ENCODE peak calls at places on chromosomes 5 and 9, in nine cellular contexts. D is left ventricle myocardium inferior, F is MM.1S, E is dorsolateral prefrontal cortex, C is WERI-Rb-1, V is HFF-Myc, P is body of pancreas, J is GM12865, W is choroid plexus epithelial cell. Z is an unnamed sample.

GRCh38 chr9:113150670-113151591 is at the start of gene SLC31A2:
- DNase-seq in C (peak), E (peak), F (peak), J (peak), P (peak), D (peak), V (peak), W (peak), Z (peak)

GRCh38 chr9:7121664-7122063 is 363.9 kb downstream of the KDM4C start:
- DNase-seq in E (no peak), D (no peak), P (no peak), V (no peak), W (no peak), C (no peak), J (no peak), F (no peak), Z (no peak)

GRCh38 chr9:71748280-71748743 is 20.0 kb downstream of the CEMIP2 start:
- DNase-seq in P (no peak), V (peak), C (no peak), J (no peak), W (peak), E (no peak), F (no peak), D (no peak), Z (no peak)

GRCh38 chr9:132609829-132610228 is 27.4 kb downstream of the BARHL1 start:
- DNase-seq in E (no peak), P (no peak), J (no peak), W (peak), F (no peak), D (no peak), V (peak), C (no peak), Z (no peak)

GRCh38 chr9:131627846-131628820 is 82.8 kb downstream of the PRRT1B start:
- DNase-seq in C (peak), W (peak), J (peak), E (no peak), D (no peak), F (no peak), P (peak), V (no peak), Z (no peak)

GRCh38 chr5:162068412-162068811 is 839 bp downstream of the GABRG2 start:
- DNase-seq in F (peak), E (peak), P (peak), V (no peak), J (peak), W (peak), D (no peak), C (no peak), Z (peak)

GRCh38 chr9:118568704-118569103 is 800.5 kb downstream of the BRINP1 start:
- DNase-seq in W (no peak), D (no peak), J (no peak), V (no peak), E (no peak), F (no peak), P (no peak), C (no peak), Z (no peak)

GRCh38 chr5:137735531-137736284 is at the start of gene KLHL3:
- DNase-seq in P (peak), J (peak), F (peak), D (peak), C (peak), E (peak), V (no peak), W (peak), Z (peak)

GRCh38 chr9:87659534-87660419 is 66.1 kb upstream of the CTSL start:
- DNase-seq in W (no peak), V (no peak), E (no peak), P (no peak), D (no peak), C (no peak), F (no peak), J (no peak), Z (no peak)

GRCh38 chr5:73393606-73394489 is 54.7 kb downstream of the FOXD1 start:
- DNase-seq in E (no peak), P (no peak), V (no peak), D (no peak), F (no peak), C (no peak), W (peak), J (no peak), Z (no peak)

GRCh38 chr9:82991684-82992083 is 71.3 kb downstream of the RASEF start:
- DNase-seq in F (no peak), C (no peak), J (no peak), E (no peak), P (no peak), V (peak), W (peak), D (no peak), Z (no peak)

GRCh38 chr5:149895416-149896345 is 48.9 kb downstream of the PDE6A start:
- DNase-seq in E (no peak), D (no peak), P (no peak), F (no peak), J (no peak), C (no peak), V (no peak), W (peak), Z (no peak)

GRCh38 chr5:127013407-127013806 is 17.0 kb downstream of the MARCHF3 start:
- DNase-seq in F (no peak), C (no peak), J (no peak), P (no peak), E (no peak), W (no peak), V (no peak), D (no peak), Z (no peak)

GRCh38 chr5:154086123-154086522 is 47.4 kb downstream of the MFAP3 start:
- DNase-seq in C (peak), D (no peak), W (no peak), J (no peak), E (no peak), V (no peak), P (no peak), F (no peak), Z (no peak)

GRCh38 chr5:151239237-151239861 is 13.6 kb upstream of the GM2A start:
- DNase-seq in V (no peak), W (peak), F (peak), P (peak), D (peak), C (peak), J (peak), E (peak), Z (peak)

GRCh38 chr5:95935553-95936100 is 26.0 kb downstream of the ELL2 start:
- DNase-seq in D (no peak), E (no peak), V (no peak), W (no peak), C (no peak), J (no peak), P (no peak), F (no peak), Z (no peak)

GRCh38 chr5:143896981-143897380 is 85.0 kb downstream of the HMHB1 start:
- DNase-seq in V (no peak), E (no peak), C (no peak), D (no peak), P (no peak), W (peak), F (no peak), J (no peak), Z (no peak)

GRCh38 chr5:67908145-67908765 is 307.3 kb upstream of the PIK3R1 start:
- DNase-seq in F (no peak), V (no peak), C (no peak), D (peak), J (peak), P (no peak), W (no peak), E (no peak), Z (no peak)

GRCh38 chr5:156103116-156103860 is 223.7 kb upstream of the SGCD start:
- DNase-seq in W (no peak), V (no peak), J (no peak), P (no peak), C (no peak), D (no peak), E (no peak), F (no peak), Z (no peak)

GRCh38 chr5:149588947-149589346 is 7.6 kb downstream of the ARHGEF37 start:
- DNase-seq in W (no peak), P (no peak), F (no peak), J (no peak), E (no peak), D (no peak), V (no peak), C (no peak), Z (no peak)

GRCh38 chr5:143680672-143681259 is 131.2 kb upstream of the HMHB1 start:
- DNase-seq in J (no peak), C (no peak), W (no peak), D (no peak), V (no peak), F (no peak), E (no peak), P (no peak), Z (no peak)

GRCh38 chr5:93622240-93622885 is 39.3 kb downstream of the NR2F1 start:
- DNase-seq in E (no peak), F (no peak), W (peak), C (no peak), D (no peak), P (no peak), J (peak), V (no peak), Z (no peak)

GRCh38 chr5:141558150-141558549 is 60.6 kb downstream of the DIAPH1 start:
- DNase-seq in E (no peak), C (no peak), D (no peak), V (no peak), W (peak), P (no peak), F (no peak), J (no peak), Z (no peak)

GRCh38 chr5:141557681-141558136 is 61.1 kb downstream of the DIAPH1 start:
- DNase-seq in F (peak), P (peak), J (peak), D (peak), V (peak), W (peak), E (peak), C (peak), Z (peak)

GRCh38 chr5:141559481-141559880 is 59.3 kb downstream of the DIAPH1 start:
- DNase-seq in P (no peak), W (peak), C (no peak), D (no peak), F (no peak), J (no peak), E (no peak), V (no peak), Z (no peak)

GRCh38 chr5:141560141-141560540 is 58.7 kb downstream of the DIAPH1 start:
- DNase-seq in D (no peak), J (no peak), F (no peak), V (no peak), P (peak), C (no peak), W (peak), E (no peak), Z (no peak)

DNA sequence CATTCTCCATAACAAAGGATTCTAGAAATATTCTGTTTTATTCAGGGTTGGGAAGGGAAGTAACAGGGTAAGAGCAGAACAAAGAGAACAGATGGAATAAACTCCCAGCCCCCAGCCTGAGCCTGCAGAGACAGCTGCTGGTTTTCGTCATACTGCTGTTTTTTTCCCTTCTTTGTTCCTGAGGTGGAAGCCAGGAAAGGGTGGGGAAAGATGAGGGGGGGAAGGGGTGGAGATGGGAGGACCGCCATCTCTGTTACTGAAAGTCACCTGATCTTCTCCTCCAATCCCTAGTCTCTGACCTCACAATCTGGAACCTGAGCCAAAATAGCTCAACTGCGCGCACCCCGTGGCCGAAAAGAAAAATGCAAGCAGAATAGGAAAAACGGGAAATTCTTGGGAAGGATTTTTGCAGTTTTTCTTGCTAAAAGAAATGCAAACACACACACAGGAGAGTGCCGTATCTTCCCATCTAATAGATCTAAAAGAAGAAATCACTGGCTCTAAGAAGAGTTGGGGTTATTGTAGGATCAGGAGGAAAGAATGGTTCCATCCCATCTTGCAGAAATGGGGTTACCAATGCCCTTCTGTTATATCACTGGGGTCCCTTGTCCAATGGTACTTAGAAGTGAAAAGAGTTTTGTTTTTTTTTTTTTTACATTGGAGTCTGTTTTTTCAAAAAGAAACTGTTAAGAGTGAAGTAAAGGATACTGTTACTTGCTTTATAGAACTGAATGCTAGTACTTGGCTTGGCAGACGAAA is 57.9 kb downstream of the DIAPH1 start:
- DNase-seq in V (peak), C (peak), E (peak), P (peak), W (peak), D (peak), F (no peak), J (no peak), Z (peak)
- TF ChIP-seq CTCF in V (peak), C (peak), E (peak), P (peak), W (peak), D (peak), F (no peak), J (no peak), Z (peak)

DNA sequence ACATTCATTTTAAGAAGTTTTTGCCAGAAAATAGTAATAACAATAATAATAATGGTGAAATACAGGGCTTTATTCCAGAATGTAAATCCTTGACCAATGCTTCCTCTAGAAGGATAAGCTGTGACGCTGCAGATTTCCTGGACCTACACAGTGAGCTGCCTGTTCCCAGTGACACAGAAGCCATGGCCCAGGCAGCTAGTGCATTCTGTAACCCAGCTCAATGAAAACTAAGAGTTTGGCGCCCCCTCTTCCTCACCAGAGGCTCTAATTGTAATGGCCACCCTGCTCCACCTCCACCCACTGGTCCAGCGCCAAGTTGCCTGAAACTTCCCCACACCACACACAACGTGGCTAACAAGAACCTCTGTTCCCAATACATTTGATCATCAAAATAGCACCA is 248.2 kb downstream of the CETN3 start:
- DNase-seq in P (peak), J (peak), E (peak), F (no peak), W (peak), V (no peak), D (peak), C (peak), Z (peak)
- TF ChIP-seq CTCF in P (no peak), J (peak), E (no peak), F (no peak), W (peak), V (no peak), D (peak), C (peak), Z (peak)

DNA sequence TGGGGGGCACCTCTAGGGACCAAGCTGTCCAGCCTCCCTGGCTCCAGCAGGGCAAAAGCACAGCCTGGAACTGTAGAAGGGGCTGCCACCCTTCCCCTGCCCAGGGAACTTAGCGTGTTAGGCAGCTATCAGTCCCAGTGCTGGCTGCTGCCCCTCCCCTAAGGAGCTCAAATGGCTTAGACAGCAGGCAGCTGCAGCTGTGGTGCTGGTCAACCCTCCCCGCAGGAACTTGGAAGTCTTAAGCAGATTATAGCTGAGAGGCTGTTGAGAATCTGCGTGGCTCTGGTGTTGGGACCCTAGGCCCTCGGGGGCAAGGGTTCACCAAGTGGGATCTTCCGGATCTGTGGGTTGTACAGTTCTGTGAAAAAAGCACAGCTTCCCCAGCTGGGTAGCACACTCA is 536.5 kb upstream of the CDH10 start:
- DNase-seq in C (peak), E (no peak), V (no peak), F (no peak), J (no peak), W (no peak), D (no peak), P (no peak), Z (no peak)
- TF ChIP-seq CTCF in C (no peak), E (no peak), V (no peak), F (no peak), J (no peak), W (no peak), D (no peak), P (no peak), Z (no peak)

GRCh38 chr5:104739905-104740304 is 1177.3 kb upstream of the NUDT12 start:
- DNase-seq in V (no peak), D (no peak), E (no peak), C (no peak), J (no peak), F (no peak), P (no peak), W (no peak), Z (no peak)

GRCh38 chr5:104739503-104739902 is 1176.9 kb upstream of the NUDT12 start:
- DNase-seq in J (no peak), E (no peak), P (no peak), C (no peak), W (no peak), V (no peak), F (no peak), D (no peak), Z (no peak)

GRCh38 chr5:104733063-104733719 is 1170.6 kb upstream of the NUDT12 start:
- DNase-seq in P (no peak), E (no peak), F (no peak), D (no peak), J (no peak), V (no peak), C (no peak), W (no peak), Z (no peak)

GRCh38 chr5:104734046-104734445 is 1171.5 kb upstream of the NUDT12 start:
- DNase-seq in J (no peak), F (no peak), W (no peak), D (no peak), V (no peak), C (no peak), P (no peak), E (no peak), Z (no peak)
- TF ChIP-seq CTCF in J (no peak), F (no peak), W (no peak), D (no peak), V (no peak), C (no peak), P (no peak), E (no peak), Z (no peak)

DNA sequence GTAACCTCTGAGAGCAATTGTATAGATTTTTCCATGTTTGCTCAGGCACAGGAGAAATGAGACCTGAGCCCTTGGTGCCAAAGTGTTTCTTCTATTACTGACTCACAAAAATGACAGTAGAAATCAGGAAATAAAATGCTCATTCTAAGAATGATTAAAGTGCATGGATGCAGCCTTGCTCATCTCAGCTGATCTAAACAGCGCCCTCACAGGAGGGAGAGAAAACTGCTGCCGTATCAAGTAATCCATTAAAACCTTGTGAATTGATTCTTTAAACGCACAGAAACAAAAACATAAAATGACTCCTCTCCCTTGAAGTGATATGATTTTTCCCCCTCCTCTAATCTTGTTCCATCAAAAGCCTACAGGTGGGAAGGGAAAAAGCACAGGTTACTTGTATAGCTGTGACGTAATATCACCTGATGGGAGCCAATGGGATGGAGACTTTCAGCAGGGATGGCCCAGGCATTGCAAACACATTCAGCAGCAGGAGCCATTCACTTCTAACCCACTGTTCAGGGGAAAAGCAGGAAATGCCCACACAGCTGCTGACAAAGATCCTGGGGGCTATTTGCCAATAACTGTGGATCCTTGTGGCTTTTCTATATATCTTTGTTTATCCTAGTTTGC is 76.7 kb downstream of the PLCXD3 start:
- DNase-seq in D (no peak), F (no peak), J (no peak), W (peak), C (peak), E (no peak), V (no peak), P (peak), Z (peak)
- TF ChIP-seq CTCF in D (peak), F (peak), J (peak), W (peak), C (peak), E (no peak), V (peak), P (peak), Z (peak)

GRCh38 chr9:137294684-137295312 is 7.3 kb downstream of the NRARP start:
- DNase-seq in J (peak), C (peak), W (peak), D (no peak), E (no peak), P (peak), V (no peak), F (no peak), Z (peak)
- TF ChIP-seq CTCF in J (no peak), C (peak), W (peak), D (peak), E (no peak), P (no peak), V (peak), F (no peak), Z (no peak)

DNA sequence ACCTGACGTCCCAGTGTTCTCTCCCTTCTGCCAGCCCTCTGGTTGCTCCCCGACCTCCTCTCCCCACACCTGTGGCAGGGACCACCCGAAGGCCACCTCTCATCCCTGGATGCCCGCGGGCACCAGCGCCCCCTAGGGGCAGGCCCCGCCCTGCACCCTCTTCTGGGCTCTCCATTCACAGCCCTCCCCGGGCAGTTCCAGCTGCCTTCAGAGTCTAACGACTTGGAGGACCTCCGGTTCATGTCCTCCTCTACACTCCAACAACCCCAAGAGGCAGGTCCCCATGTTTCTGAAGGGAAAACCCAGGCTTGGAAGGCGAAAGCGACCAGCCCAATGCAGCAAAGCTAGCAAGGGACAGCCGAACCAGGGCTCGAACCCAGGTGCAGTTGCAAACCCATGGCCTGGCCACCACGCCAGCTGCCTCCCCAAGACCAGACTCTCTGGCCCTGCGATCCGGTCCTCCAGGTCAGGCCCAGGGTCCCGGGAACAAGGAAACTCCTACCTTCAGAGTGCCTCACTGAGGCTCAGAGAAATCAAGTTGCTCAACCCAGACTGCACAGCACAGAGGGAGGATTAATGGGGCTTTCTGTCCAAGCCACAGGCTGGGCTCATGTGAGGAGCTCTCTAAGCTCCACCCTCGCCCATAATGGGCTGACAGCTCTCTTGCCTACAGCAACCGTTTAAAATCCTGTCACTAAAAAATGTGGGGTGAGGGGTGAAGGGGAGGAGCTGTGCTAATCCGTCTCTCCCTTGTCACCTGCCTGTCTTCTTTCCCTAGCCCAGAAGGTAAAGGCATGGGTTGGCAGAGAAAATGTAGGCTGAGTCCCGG is 89.0 kb downstream of the LMX1B start:
- DNase-seq in W (no peak), V (no peak), D (no peak), F (no peak), C (peak), E (no peak), J (no peak), P (no peak), Z (peak)
- TF ChIP-seq CTCF in W (peak), V (peak), D (peak), F (peak), C (peak), E (peak), J (peak), P (peak), Z (peak)

GRCh38 chr5:7436521-7436920 is 40.6 kb downstream of the ADCY2 start:
- DNase-seq in V (no peak), F (no peak), E (no peak), W (no peak), C (no peak), P (no peak), D (no peak), J (no peak), Z (no peak)
- TF ChIP-seq CTCF in V (no peak), F (no peak), E (no peak), W (no peak), C (no peak), P (no peak), D (no peak), J (no peak), Z (no peak)

GRCh38 chr9:133657120-133657661 is 21.0 kb downstream of the DBH start:
- DNase-seq in D (no peak), W (no peak), C (no peak), F (no peak), E (no peak), J (no peak), P (no peak), V (no peak), Z (no peak)
- TF ChIP-seq CTCF in D (no peak), W (no peak), C (no peak), F (no peak), E (no peak), J (no peak), P (no peak), V (no peak), Z (no peak)